ENCODE peak calls at places on chromosome 7, in four cellular contexts. G is ovary, C is psoas muscle, N is colonic mucosa. K is an unnamed sample.

GRCh38 chr7:127865466-127865865 is 165.8 kb downstream of the LRRC4 start:
- DNase-seq in G (no peak), C (no peak), N (no peak), K (no peak)

GRCh38 chr7:40709077-40709964 is 574.5 kb downstream of the SUGCT start:
- DNase-seq in G (no peak), C (no peak), N (no peak), K (no peak)

GRCh38 chr7:121450631-121451030 is 54.5 kb upstream of the FAM3C start:
- DNase-seq in G (no peak), C (no peak), N (no peak), K (no peak)

GRCh38 chr7:45564886-45565455 is 9.2 kb upstream of the ADCY1 start:
- DNase-seq in G (no peak), C (no peak), N (no peak), K (no peak)

GRCh38 chr7:151708610-151709009 is 168.3 kb downstream of the PRKAG2 start:
- DNase-seq in G (no peak), C (peak), N (no peak), K (no peak)

GRCh38 chr7:106018566-106019338 is 55.7 kb downstream of the CDHR3 start:
- DNase-seq in G (no peak), C (no peak), N (no peak), K (no peak)

GRCh38 chr7:57367171-57367570 is 82.8 kb upstream of the ZNF716 start:
- DNase-seq in G (no peak), C (no peak), N (no peak), K (no peak)

GRCh38 chr7:78912781-78913180 is 540.7 kb downstream of the MAGI2 start:
- DNase-seq in G (no peak), C (no peak), N (no peak), K (no peak)

GRCh38 chr7:42380411-42380810 is 143.4 kb upstream of the GLI3 start:
- DNase-seq in G (no peak), C (no peak), N (no peak), K (no peak)

GRCh38 chr7:70659263-70659662 is 472.7 kb upstream of the GALNT17 start:
- DNase-seq in G (no peak), C (no peak), N (no peak), K (no peak)

GRCh38 chr7:34453150-34453549 is 204.9 kb upstream of the NPSR1 start:
- DNase-seq in G (no peak), C (no peak), N (no peak), K (no peak)

GRCh38 chr7:25763461-25763860 is 388.5 kb upstream of the NFE2L3 start:
- DNase-seq in G (no peak), C (no peak), N (no peak), K (no peak)

GRCh38 chr7:152342796-152343195 is 93.0 kb downstream of the KMT2C start:
- DNase-seq in G (no peak), C (no peak), N (no peak), K (no peak)

GRCh38 chr7:91230503-91230902 is 33.7 kb upstream of the FZD1 start:
- DNase-seq in G (no peak), C (no peak), N (no peak), K (no peak)

GRCh38 chr7:122082670-122083069 is 61.4 kb downstream of the AASS start:
- DNase-seq in G (no peak), C (no peak), N (no peak), K (no peak)

GRCh38 chr7:1022801-1023465 is 21.4 kb upstream of the GPR146 start:
- DNase-seq in G (no peak), C (no peak), N (no peak), K (no peak)

GRCh38 chr7:155603190-155603857 is 41.1 kb upstream of the RBM33 start:
- DNase-seq in G (no peak), C (no peak), N (no peak), K (no peak)

GRCh38 chr7:52696183-52696582 is 339.2 kb upstream of the POM121L12 start:
- DNase-seq in G (no peak), C (no peak), N (no peak), K (no peak)

GRCh38 chr7:26329520-26330269 is 38.0 kb downstream of the SNX10 start:
- DNase-seq in G (no peak), C (peak), N (no peak), K (no peak)

GRCh38 chr7:877312-878232 is 1.2 kb downstream of the GET4 start:
- DNase-seq in G (peak), C (no peak), N (peak), K (peak)

GRCh38 chr7:19249281-19249680 is 104.1 kb upstream of the FERD3L start:
- DNase-seq in G (no peak), C (no peak), N (no peak), K (no peak)

GRCh38 chr7:46680147-46680546 is 759.1 kb upstream of the IGFBP3 start:
- DNase-seq in G (no peak), C (no peak), N (no peak), K (no peak)

DNA sequence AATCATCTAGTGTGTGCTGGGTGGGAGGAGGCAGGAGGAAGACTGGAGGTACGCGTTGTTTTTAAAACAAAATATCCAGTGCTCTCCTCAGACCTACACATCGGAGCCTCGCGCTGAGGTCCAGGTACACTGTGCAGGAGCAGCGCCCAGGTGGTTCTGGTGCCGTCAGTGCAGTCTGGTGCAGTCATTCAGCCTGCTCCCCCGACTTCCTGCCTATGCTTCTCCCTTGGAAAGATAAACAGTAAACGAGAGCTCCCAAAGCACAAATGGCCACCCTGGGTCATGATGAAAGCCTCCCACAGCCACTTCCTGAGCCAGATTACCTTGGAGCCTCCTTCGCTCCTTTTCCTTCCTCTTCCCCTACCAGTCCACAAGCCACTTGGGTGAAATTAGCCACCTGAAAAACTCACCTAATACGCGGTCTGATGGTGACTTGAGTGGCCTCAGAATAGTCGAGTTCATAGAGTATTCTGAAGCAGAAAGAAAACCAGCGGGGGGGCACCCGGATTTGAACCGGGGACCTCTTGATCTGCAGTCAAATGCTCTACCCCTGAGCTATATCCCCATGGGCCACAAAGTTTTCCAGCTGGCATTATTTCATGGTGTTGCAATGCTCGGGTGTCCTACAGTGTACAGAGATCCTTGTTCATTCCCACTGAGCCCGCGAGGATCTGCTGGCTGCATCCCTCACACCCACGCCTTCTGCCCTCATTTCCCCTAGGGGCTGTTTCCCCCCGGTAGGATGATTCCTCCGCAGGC is 82.5 kb downstream of the ZNF467 start:
- DNase-seq in G (peak), C (peak), N (peak), K (peak)
- H3K4me3 ChIP-seq in G (no peak), C (no peak), N (no peak), K (no peak)

DNA sequence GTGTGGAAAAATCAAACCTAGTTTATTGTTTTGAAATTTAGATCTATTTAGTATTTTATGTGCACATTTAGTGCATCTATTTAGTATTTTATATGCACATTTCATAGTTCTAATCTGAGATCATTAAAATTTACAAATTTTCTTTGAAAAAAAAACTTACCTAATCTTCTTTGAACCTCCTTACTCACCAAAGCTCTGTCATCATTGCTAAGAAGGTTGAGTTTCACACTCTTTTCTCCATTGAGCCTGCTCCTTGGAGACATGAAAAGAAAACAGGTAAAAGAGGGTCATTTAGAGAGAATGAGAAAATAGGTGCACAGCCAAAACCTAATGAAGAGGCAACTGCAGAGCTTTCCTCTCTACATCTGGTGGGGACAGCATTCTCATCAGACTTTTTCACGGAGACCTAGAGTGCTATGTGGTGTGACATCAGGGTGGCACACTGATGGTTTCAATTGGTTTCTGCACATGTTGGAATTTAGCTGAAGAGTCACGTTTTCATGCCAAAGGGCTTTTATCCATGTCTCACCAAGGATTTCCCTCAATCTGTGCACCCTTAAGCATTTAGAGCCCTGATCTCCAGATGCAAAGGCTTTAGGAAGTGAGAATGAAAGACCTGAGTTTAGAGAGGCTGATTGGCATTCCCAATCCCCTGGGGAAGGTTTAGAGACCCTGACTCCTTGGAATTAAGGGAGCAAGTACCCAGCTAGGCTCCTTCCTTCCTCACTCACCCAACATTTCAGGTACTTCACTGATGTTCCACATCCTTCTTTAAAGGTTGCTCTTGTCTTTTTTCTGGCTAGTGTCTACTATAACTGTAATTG is 89.2 kb upstream of the CAPZA2 start:
- DNase-seq in G (no peak), C (no peak), N (no peak), K (no peak)
- H3K27ac ChIP-seq in G (no peak), C (no peak), N (peak), K (no peak)

GRCh38 chr7:11193131-11193867 is 219.6 kb downstream of the PHF14 start:
- DNase-seq in G (no peak), C (no peak), N (no peak), K (no peak)
- H3K4me3 ChIP-seq in G (peak), C (peak), N (no peak), K (no peak)

DNA sequence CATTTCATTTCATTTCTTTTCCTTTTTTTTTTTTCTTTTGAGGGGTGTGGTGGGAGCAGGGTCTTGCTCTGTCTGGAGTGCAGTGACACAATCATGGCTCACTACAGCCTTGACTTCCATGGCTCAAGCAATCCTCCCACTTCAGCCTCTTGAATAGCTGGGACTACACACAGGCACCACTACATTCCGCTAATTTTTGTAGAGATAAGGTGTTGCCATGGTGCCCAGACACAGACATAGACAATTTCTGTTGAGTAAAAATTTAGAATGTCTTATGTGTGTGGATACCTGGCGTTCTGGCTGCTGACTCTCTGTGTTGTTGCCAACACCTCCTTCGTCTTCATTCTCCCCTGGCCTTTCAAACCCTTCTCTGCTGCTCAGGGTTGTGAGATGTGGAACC is 54.0 kb upstream of the PRSS58 start:
- DNase-seq in G (no peak), C (no peak), N (no peak), K (no peak)
- H3K27ac ChIP-seq in G (no peak), C (no peak), N (no peak), K (no peak)

GRCh38 chr7:141073173-141073640 is 657 bp upstream of the TMEM178B start:
- DNase-seq in G (no peak), C (peak), N (no peak), K (peak)
- H3K4me3 ChIP-seq in G (peak), C (peak), N (peak), K (peak)

GRCh38 chr7:83456413-83456812 is 192.5 kb downstream of the SEMA3E start:
- DNase-seq in G (no peak), C (no peak), N (no peak), K (no peak)
- H3K27ac ChIP-seq in G (no peak), C (no peak), N (no peak), K (no peak)

DNA sequence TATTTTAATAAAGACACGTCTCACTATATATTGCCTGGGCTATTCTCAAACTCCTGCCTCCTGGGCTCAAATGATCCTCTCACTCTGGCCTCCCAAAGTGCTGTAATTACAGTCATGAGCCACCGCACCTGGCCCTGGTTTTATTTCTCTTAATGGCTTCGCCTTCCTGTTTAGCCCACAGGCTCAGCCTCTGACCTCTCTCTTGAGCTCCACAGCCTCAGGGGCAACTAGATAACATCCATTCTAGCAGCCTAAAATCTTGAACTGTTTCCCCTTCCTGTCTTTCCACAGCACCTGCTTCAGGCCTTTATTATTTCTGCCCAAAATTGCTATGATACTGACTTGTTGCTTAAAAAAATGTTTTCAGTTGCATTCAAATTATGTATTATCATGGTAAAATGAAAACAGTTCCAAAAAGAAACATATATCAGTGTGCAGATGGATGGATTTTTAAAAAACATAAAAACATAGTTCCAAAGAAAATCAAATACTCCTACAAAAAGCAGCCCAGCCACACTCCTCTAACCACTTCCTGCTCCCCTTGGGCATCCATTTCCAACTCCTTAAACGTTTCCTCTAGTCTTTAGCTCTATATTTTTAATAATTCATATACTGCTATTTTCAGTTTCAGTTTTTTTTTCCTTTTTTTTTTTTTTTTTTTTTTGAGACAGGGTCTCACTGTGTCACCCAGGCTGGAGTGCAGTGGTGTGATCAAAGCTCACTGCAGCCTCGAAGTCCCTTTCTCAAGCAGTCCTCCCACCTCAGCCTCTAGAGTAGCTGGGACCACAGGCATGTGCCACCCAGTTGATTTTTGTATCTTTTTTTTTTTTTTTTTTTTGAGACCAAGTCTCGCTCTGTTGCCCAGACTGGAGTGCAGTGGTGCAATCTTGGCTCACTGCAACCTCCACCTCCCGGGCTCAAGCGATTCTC is 5.1 kb upstream of the BAZ1B start:
- DNase-seq in G (no peak), C (no peak), N (no peak), K (no peak)
- H3K4me3 ChIP-seq in G (no peak), C (no peak), N (no peak), K (no peak)

K was measured in body of pancreas.